ENCODE peak calls at places on chromosomes 2 and 18, in seven cellular contexts. One of them, this sample, is unnamed.

GRCh38 chr2:19775838-19776237 is 125.9 kb downstream of the TTC32 start:
- DNase-seq in IMR-90: peak
- DNase-seq in H9: no peak
- DNase-seq in mesenchymal stem cell: peak
- DNase-seq in neuronal stem cell: no peak
- DNase-seq in trophoblast cell: no peak
- DNase-seq in H1: no peak
- DNase-seq in this sample: no peak

GRCh38 chr2:233117811-233118480 is 57.8 kb downstream of the INPP5D start:
- DNase-seq in IMR-90: no peak
- DNase-seq in H9: no peak
- DNase-seq in mesenchymal stem cell: no peak
- DNase-seq in neuronal stem cell: no peak
- DNase-seq in trophoblast cell: no peak
- DNase-seq in H1: no peak
- DNase-seq in this sample: no peak

GRCh38 chr2:152588911-152589310 is 128.3 kb downstream of the PRPF40A start:
- DNase-seq in IMR-90: no peak
- DNase-seq in H9: no peak
- DNase-seq in mesenchymal stem cell: no peak
- DNase-seq in neuronal stem cell: no peak
- DNase-seq in trophoblast cell: no peak
- DNase-seq in H1: no peak
- DNase-seq in this sample: no peak

GRCh38 chr2:128689971-128690370 is 371.3 kb upstream of the HS6ST1 start:
- DNase-seq in IMR-90: no peak
- DNase-seq in H9: no peak
- DNase-seq in mesenchymal stem cell: no peak
- DNase-seq in neuronal stem cell: no peak
- DNase-seq in trophoblast cell: no peak
- DNase-seq in H1: no peak
- DNase-seq in this sample: no peak

GRCh38 chr2:177397501-177398289 is 5.1 kb downstream of the AGPS start:
- DNase-seq in IMR-90: peak
- DNase-seq in H9: no peak
- DNase-seq in mesenchymal stem cell: peak
- DNase-seq in neuronal stem cell: no peak
- DNase-seq in trophoblast cell: peak
- DNase-seq in H1: no peak
- DNase-seq in this sample: no peak

GRCh38 chr2:30691091-30691947 is 115.9 kb downstream of the CAPN13 start:
- DNase-seq in IMR-90: no peak
- DNase-seq in H9: no peak
- DNase-seq in mesenchymal stem cell: no peak
- DNase-seq in neuronal stem cell: no peak
- DNase-seq in trophoblast cell: no peak
- DNase-seq in H1: no peak
- DNase-seq in this sample: no peak

GRCh38 chr2:216495656-216496055 is 3.0 kb upstream of the RPL37A start:
- DNase-seq in IMR-90: peak
- DNase-seq in H9: no peak
- DNase-seq in mesenchymal stem cell: peak
- DNase-seq in neuronal stem cell: no peak
- DNase-seq in trophoblast cell: no peak
- DNase-seq in H1: no peak
- DNase-seq in this sample: no peak

GRCh38 chr2:193556766-193557470 is 1362.2 kb upstream of the TMEFF2 start:
- DNase-seq in IMR-90: no peak
- DNase-seq in H9: no peak
- DNase-seq in mesenchymal stem cell: no peak
- DNase-seq in neuronal stem cell: no peak
- DNase-seq in trophoblast cell: no peak
- DNase-seq in H1: no peak
- DNase-seq in this sample: no peak

GRCh38 chr18:7904529-7904928 is 337.4 kb downstream of the PTPRM start:
- DNase-seq in IMR-90: peak
- DNase-seq in H9: no peak
- DNase-seq in mesenchymal stem cell: peak
- DNase-seq in neuronal stem cell: no peak
- DNase-seq in trophoblast cell: no peak
- DNase-seq in H1: no peak
- DNase-seq in this sample: no peak

GRCh38 chr2:118975133-118975532 is 33.1 kb downstream of the MARCO start:
- DNase-seq in IMR-90: no peak
- DNase-seq in H9: no peak
- DNase-seq in mesenchymal stem cell: no peak
- DNase-seq in neuronal stem cell: peak
- DNase-seq in trophoblast cell: no peak
- DNase-seq in H1: no peak
- DNase-seq in this sample: no peak
- H3K4ac ChIP-seq in IMR-90: no peak
- H3K4ac ChIP-seq in H9: no peak
- H3K4ac ChIP-seq in mesenchymal stem cell: no peak
- H3K4ac ChIP-seq in neuronal stem cell: no peak
- H3K4ac ChIP-seq in trophoblast cell: no peak
- H3K4ac ChIP-seq in H1: no peak
- H3K4ac ChIP-seq in this sample: no peak

GRCh38 chr2:64987963-64988419 is 1.2 kb upstream of the SLC1A4 start:
- DNase-seq in IMR-90: peak
- DNase-seq in H9: no peak
- DNase-seq in mesenchymal stem cell: no peak
- DNase-seq in neuronal stem cell: no peak
- DNase-seq in trophoblast cell: peak
- DNase-seq in H1: no peak
- DNase-seq in this sample: no peak
- H3K4me2 ChIP-seq in IMR-90: peak
- H3K4me2 ChIP-seq in H9: peak
- H3K4me2 ChIP-seq in mesenchymal stem cell: peak
- H3K4me2 ChIP-seq in neuronal stem cell: peak
- H3K4me2 ChIP-seq in trophoblast cell: peak
- H3K4me2 ChIP-seq in H1: peak
- H3K4me2 ChIP-seq in this sample: peak

GRCh38 chr2:236548179-236548918 is 21.3 kb upstream of the ACKR3 start:
- DNase-seq in IMR-90: no peak
- DNase-seq in H9: no peak
- DNase-seq in mesenchymal stem cell: no peak
- DNase-seq in neuronal stem cell: no peak
- DNase-seq in trophoblast cell: peak
- DNase-seq in H1: no peak
- DNase-seq in this sample: no peak
- H3K27ac ChIP-seq in IMR-90: no peak
- H3K27ac ChIP-seq in H9: no peak
- H3K27ac ChIP-seq in mesenchymal stem cell: no peak
- H3K27ac ChIP-seq in neuronal stem cell: no peak
- H3K27ac ChIP-seq in trophoblast cell: no peak
- H3K27ac ChIP-seq in H1: no peak
- H3K27ac ChIP-seq in this sample: no peak

DNA sequence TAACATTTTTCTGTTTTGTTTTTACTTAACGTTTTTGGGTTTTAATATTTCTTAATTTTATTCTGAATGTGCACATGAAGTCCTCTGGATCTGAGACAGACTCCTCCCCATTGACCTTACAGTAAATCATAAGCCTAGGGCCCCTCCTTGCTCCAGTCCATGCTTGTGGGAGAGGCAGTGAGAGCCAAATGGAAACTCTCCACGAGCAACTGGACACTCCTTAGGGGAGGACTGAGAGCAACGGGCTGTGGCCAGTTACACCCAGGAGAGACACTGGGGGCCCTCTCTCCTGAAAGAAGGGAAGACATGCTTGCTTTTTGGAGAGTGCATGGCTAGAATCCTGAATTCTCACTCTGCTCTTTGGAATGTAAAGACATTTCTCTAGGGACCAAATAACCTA is 48.9 kb upstream of the BIN1 start:
- DNase-seq in IMR-90: peak
- DNase-seq in H9: no peak
- DNase-seq in mesenchymal stem cell: peak
- DNase-seq in neuronal stem cell: no peak
- DNase-seq in trophoblast cell: no peak
- DNase-seq in H1: no peak
- DNase-seq in this sample: no peak
- H3K4ac ChIP-seq in IMR-90: no peak
- H3K4ac ChIP-seq in H9: no peak
- H3K4ac ChIP-seq in mesenchymal stem cell: no peak
- H3K4ac ChIP-seq in neuronal stem cell: no peak
- H3K4ac ChIP-seq in trophoblast cell: no peak
- H3K4ac ChIP-seq in H1: no peak
- H3K4ac ChIP-seq in this sample: no peak

GRCh38 chr2:69943841-69944604 is 17.4 kb downstream of the ASPRV1 start:
- DNase-seq in IMR-90: no peak
- DNase-seq in H9: no peak
- DNase-seq in mesenchymal stem cell: no peak
- DNase-seq in neuronal stem cell: no peak
- DNase-seq in trophoblast cell: no peak
- DNase-seq in H1: no peak
- DNase-seq in this sample: no peak

GRCh38 chr2:69946351-69947077 is 14.9 kb downstream of the ASPRV1 start:
- DNase-seq in IMR-90: peak
- DNase-seq in H9: no peak
- DNase-seq in mesenchymal stem cell: peak
- DNase-seq in neuronal stem cell: no peak
- DNase-seq in trophoblast cell: peak
- DNase-seq in H1: no peak
- DNase-seq in this sample: no peak

GRCh38 chr2:69947078-69947801 is 14.2 kb downstream of the ASPRV1 start:
- DNase-seq in IMR-90: no peak
- DNase-seq in H9: no peak
- DNase-seq in mesenchymal stem cell: no peak
- DNase-seq in neuronal stem cell: no peak
- DNase-seq in trophoblast cell: peak
- DNase-seq in H1: no peak
- DNase-seq in this sample: no peak

GRCh38 chr2:69945447-69945846 is 16.0 kb downstream of the ASPRV1 start:
- DNase-seq in IMR-90: no peak
- DNase-seq in H9: no peak
- DNase-seq in mesenchymal stem cell: no peak
- DNase-seq in neuronal stem cell: no peak
- DNase-seq in trophoblast cell: peak
- DNase-seq in H1: no peak
- DNase-seq in this sample: no peak

GRCh38 chr2:69945900-69946299 is 15.5 kb downstream of the ASPRV1 start:
- DNase-seq in IMR-90: no peak
- DNase-seq in H9: no peak
- DNase-seq in mesenchymal stem cell: no peak
- DNase-seq in neuronal stem cell: no peak
- DNase-seq in trophoblast cell: no peak
- DNase-seq in H1: no peak
- DNase-seq in this sample: no peak
- H3K4me2 ChIP-seq in IMR-90: no peak
- H3K4me2 ChIP-seq in H9: no peak
- H3K4me2 ChIP-seq in mesenchymal stem cell: no peak
- H3K4me2 ChIP-seq in neuronal stem cell: no peak
- H3K4me2 ChIP-seq in trophoblast cell: no peak
- H3K4me2 ChIP-seq in H1: no peak
- H3K4me2 ChIP-seq in this sample: no peak

GRCh38 chr2:64221935-64222334 is 77.7 kb upstream of the PELI1 start:
- DNase-seq in IMR-90: no peak
- DNase-seq in H9: no peak
- DNase-seq in mesenchymal stem cell: no peak
- DNase-seq in neuronal stem cell: no peak
- DNase-seq in trophoblast cell: no peak
- DNase-seq in H1: no peak
- DNase-seq in this sample: no peak
- H3K27ac ChIP-seq in IMR-90: no peak
- H3K27ac ChIP-seq in H9: no peak
- H3K27ac ChIP-seq in mesenchymal stem cell: no peak
- H3K27ac ChIP-seq in neuronal stem cell: no peak
- H3K27ac ChIP-seq in trophoblast cell: peak
- H3K27ac ChIP-seq in H1: no peak
- H3K27ac ChIP-seq in this sample: no peak

This sample was measured in mesendoderm.